ENCODE peak calls at places on chromosomes 16 and 17, in four cellular contexts. I is SK-N-SH, B is H1, Q is HCT116. C is an unnamed sample. For H3K27me3, the result is how much of the 10 kb centered on the place peaks cover.

GRCh38 chr16:89244754-89245153 is 27.3 kb downstream of the ZNF778 start:
- DNase-seq in I (no peak), Q (no peak), B (no peak), C (no peak)

GRCh38 chr16:77584205-77584859 is 138.0 kb upstream of the NUDT7 start:
- DNase-seq in I (peak), Q (peak), B (peak), C (peak)

GRCh38 chr16:2467301-2468141 is 3.6 kb upstream of the NTN3 start:
- DNase-seq in Q (peak), I (peak), B (peak), C (peak)

GRCh38 chr17:28727727-28728363 is 743 bp upstream of the NEK8 start:
- DNase-seq in Q (peak), B (peak), I (peak), C (peak)

GRCh38 chr17:42685831-42686230 is 3.5 kb downstream of the CNTNAP1 start:
- DNase-seq in I (peak), B (no peak), Q (no peak), C (no peak)

GRCh38 chr16:75527825-75528299 is 8.0 kb downstream of the CHST5 start:
- DNase-seq in Q (no peak), B (no peak), I (no peak), C (no peak)

GRCh38 chr16:83336630-83337029 is 471.1 kb upstream of the HSBP1 start:
- DNase-seq in Q (no peak), I (no peak), B (no peak), C (peak)

GRCh38 chr17:74268554-74268953 is 5.5 kb upstream of the DNAI2 start:
- DNase-seq in Q (no peak), B (no peak), I (no peak), C (no peak)

GRCh38 chr17:55717898-55718735 is 4.5 kb downstream of the TMEM100 start:
- DNase-seq in Q (peak), I (peak), B (peak), C (peak)

GRCh38 chr17:55577687-55578086 is 66.4 kb upstream of the SMIM36 start:
- DNase-seq in B (no peak), I (no peak), Q (no peak), C (no peak)

GRCh38 chr16:89700649-89701424 is 668 bp downstream of the SPATA2L start:
- DNase-seq in B (peak), I (peak), Q (no peak), C (peak)

GRCh38 chr16:51540259-51540658 is 389.2 kb upstream of the SALL1 start:
- DNase-seq in I (no peak), B (no peak), Q (no peak), C (no peak)

GRCh38 chr17:4953461-4953961 is 2.6 kb downstream of the ENO3 start:
- DNase-seq in Q (no peak), B (no peak), I (no peak), C (peak)

GRCh38 chr17:78488156-78488555 is 89.0 kb downstream of the DNAH17 start:
- DNase-seq in B (no peak), Q (no peak), I (no peak), C (no peak)

GRCh38 chr17:78485416-78486168 is 91.6 kb downstream of the DNAH17 start:
- DNase-seq in I (no peak), B (no peak), Q (no peak), C (no peak)

GRCh38 chr17:78486228-78486802 is 90.9 kb downstream of the DNAH17 start:
- DNase-seq in B (no peak), Q (no peak), I (no peak), C (no peak)

GRCh38 chr17:78486946-78487680 is 90.1 kb downstream of the DNAH17 start:
- DNase-seq in B (no peak), Q (no peak), I (no peak), C (no peak)

GRCh38 chr17:78484300-78485159 is 92.7 kb downstream of the DNAH17 start:
- DNase-seq in B (peak), I (no peak), Q (peak), C (peak)
- TF ChIP-seq MAX in B (peak), I (no peak), Q (peak), C (no peak)

GRCh38 chr17:50560185-50560824 is at the start of gene CACNA1G:
- DNase-seq in Q (peak), B (peak), I (peak), C (peak)

GRCh38 chr17:50559674-50560184 is 786 bp upstream of the CACNA1G start:
- DNase-seq in Q (peak), B (peak), I (peak), C (peak)

GRCh38 chr17:50558091-50558490 is 2.4 kb upstream of the CACNA1G start:
- DNase-seq in Q (no peak), I (no peak), B (no peak), C (no peak)

GRCh38 chr17:50558581-50558954 is 1.9 kb upstream of the CACNA1G start:
- DNase-seq in I (no peak), B (no peak), Q (no peak), C (no peak)

GRCh38 chr17:50558955-50559614 is 1.4 kb upstream of the CACNA1G start:
- DNase-seq in Q (no peak), I (no peak), B (peak), C (no peak)
- H3K4me3 ChIP-seq in Q (no peak), I (no peak), B (peak), C (no peak)

DNA sequence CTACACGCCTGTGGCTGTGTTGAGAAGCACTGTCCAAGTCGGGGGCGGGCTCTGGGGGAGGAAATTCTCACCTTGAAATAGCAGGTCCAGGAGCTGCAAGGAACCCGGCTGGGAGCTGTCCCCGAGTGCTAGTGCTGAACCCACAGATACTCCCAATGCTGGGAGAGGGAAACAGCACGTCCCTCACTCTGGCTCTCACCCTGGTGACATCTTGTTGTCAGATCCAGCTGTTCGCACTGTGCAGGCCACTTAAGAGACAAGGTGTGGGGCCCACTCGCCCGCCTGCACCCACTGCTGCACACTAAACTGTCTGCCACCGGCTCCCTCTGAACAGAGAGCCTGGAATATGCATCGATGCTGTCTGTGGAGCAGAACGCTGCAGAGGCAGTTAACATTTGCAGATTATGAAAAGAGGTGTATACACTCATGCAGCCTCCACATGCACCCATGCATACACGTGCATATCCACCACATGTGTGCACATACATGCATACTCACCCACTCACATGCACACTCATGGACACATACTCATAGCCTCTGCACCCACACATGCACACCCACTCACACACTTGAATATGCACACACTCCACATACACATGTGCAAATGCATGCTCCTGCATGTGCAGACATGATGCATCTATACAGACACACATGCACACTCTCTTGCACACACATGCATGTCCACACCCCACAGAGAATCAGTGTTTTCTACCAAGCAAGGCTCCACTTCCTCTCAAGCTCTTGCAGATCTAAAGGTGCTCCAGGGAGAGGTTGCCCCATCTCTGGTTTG is 42.0 kb downstream of the MGAT5B start:
- DNase-seq in Q (peak), I (no peak), B (peak), C (peak)
- H3K27me3 ChIP-seq in Q (under half), I (under half), B (under half), C (under half)

GRCh38 chr17:61479493-61480413 is 27.5 kb downstream of the TBX4 start:
- DNase-seq in I (no peak), Q (no peak), B (peak), C (no peak)
- TF ChIP-seq MAX in I (no peak), Q (no peak), B (no peak), C (no peak)

DNA sequence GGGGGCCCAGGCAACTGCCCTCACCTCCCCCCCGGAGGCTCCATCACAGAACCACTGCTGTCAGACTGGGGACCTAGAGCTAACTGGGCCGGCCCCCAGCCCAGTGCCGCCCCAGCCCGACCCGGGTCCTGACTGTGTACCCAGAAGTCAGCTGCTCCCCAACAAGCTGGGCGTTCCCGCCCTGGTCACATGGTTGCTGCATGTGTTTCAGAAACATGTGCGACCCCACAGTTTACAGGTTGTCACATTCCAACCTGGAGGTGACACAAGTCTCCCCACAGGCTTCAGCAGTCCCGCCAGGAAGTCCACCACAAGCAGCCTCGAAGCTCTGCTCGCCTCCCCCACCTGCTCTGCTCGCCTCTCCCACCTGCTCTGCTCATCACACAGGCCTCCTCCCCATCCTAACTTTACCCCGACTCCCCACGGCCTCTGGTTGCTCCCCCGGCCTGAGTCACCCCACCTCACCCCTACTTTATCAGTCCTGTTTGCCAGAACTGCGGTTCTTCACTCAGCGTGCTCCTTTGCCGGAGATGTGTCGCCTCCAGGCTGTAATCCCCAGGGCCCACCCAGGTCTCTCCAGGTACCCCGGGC is 968 bp downstream of the MRPL28 start:
- DNase-seq in B (peak), Q (no peak), I (no peak), C (no peak)
- H3K4me3 ChIP-seq in B (peak), Q (peak), I (peak), C (no peak)

C was measured in endothelial cell of umbilical vein.